ENCODE peak calls at places on chromosomes 5 and 9, in seven cellular contexts. H, O, D, A, G, Y and F are unnamed samples.

GRCh38 chr9:131546336-131547084 is 1.2 kb downstream of the PRRT1B start:
- DNase-seq in H (peak; percentile 71), O (no peak), D (no peak), A (no peak), G (peak; percentile 69), Y (peak; percentile 12), F (peak; percentile 46)

GRCh38 chr9:127124091-127124490 is 1.7 kb upstream of the ANGPTL2 start:
- DNase-seq in H (no peak), O (no peak), D (no peak), A (no peak), G (no peak), Y (no peak), F (no peak)

GRCh38 chr9:6783753-6784152 is 26.0 kb downstream of the KDM4C start:
- DNase-seq in H (no peak), O (no peak), D (no peak), A (no peak), G (no peak), Y (no peak), F (no peak)

GRCh38 chr5:151646334-151646733 is 40.4 kb downstream of the SPARC start:
- DNase-seq in H (no peak), O (no peak), D (no peak), A (peak; percentile 56), G (no peak), Y (no peak), F (no peak)

GRCh38 chr5:17838506-17838905 is 204.2 kb downstream of the TAF11L14 start:
- DNase-seq in H (no peak), O (no peak), D (no peak), A (no peak), G (no peak), Y (no peak), F (no peak)

GRCh38 chr9:136453326-136453725 is 13.7 kb upstream of the INPP5E start:
- DNase-seq in H (no peak), O (no peak), D (no peak), A (no peak), G (no peak), Y (no peak), F (no peak)

GRCh38 chr5:150738862-150739261 is 20.0 kb downstream of the DCTN4 start:
- DNase-seq in H (no peak), O (no peak), D (no peak), A (no peak), G (no peak), Y (no peak), F (no peak)

GRCh38 chr5:43802651-43803050 is 199.7 kb downstream of the NNT start:
- DNase-seq in H (no peak), O (no peak), D (no peak), A (peak; percentile 4), G (no peak), Y (no peak), F (no peak)

GRCh38 chr5:78497573-78498533 is 137.4 kb downstream of the SCAMP1 start:
- DNase-seq in H (no peak), O (no peak), D (peak; percentile 43), A (no peak), G (no peak), Y (no peak), F (no peak)

GRCh38 chr9:893115-893514 is 51.6 kb downstream of the DMRT1 start:
- DNase-seq in H (no peak), O (no peak), D (no peak), A (no peak), G (no peak), Y (no peak), F (no peak)

GRCh38 chr9:23741304-23741800 is 84.7 kb downstream of the ELAVL2 start:
- DNase-seq in H (no peak), O (no peak), D (no peak), A (no peak), G (no peak), Y (no peak), F (no peak)

GRCh38 chr5:135108992-135109391 is 75.0 kb upstream of the PITX1 start:
- DNase-seq in H (no peak), O (no peak), D (no peak), A (no peak), G (no peak), Y (no peak), F (no peak)

GRCh38 chr5:100595152-100595811 is 60.1 kb downstream of the FAM174A start:
- DNase-seq in H (no peak), O (peak; percentile 91), D (no peak), A (peak; percentile 88), G (peak; percentile 47), Y (peak; percentile 97), F (peak; percentile 58)

GRCh38 chr5:134583821-134584220 is 48.8 kb downstream of the SAR1B start:
- DNase-seq in H (no peak), O (no peak), D (no peak), A (no peak), G (no peak), Y (no peak), F (no peak)

GRCh38 chr9:18368206-18368605 is 105.7 kb upstream of the ADAMTSL1 start:
- DNase-seq in H (no peak), O (no peak), D (no peak), A (no peak), G (no peak), Y (peak; percentile 32), F (no peak)

GRCh38 chr5:16897284-16897704 is 38.8 kb downstream of the MYO10 start:
- DNase-seq in H (peak; percentile 71), O (peak; percentile 41), D (no peak), A (no peak), G (peak; percentile 53), Y (peak; percentile 74), F (no peak)

GRCh38 chr5:138495351-138495750 is 30.1 kb downstream of the EGR1 start:
- DNase-seq in H (no peak), O (no peak), D (no peak), A (peak; percentile 51), G (no peak), Y (peak; percentile 33), F (no peak)

GRCh38 chr5:173232499-173233346 is 2.3 kb downstream of the NKX2-5 start:
- DNase-seq in H (no peak), O (no peak), D (peak; percentile 30), A (no peak), G (no peak), Y (no peak), F (no peak)

GRCh38 chr9:123176230-123176629 is 92.2 kb downstream of the STRBP start:
- DNase-seq in H (no peak), O (no peak), D (no peak), A (peak; percentile 60), G (no peak), Y (peak; percentile 47), F (no peak)

GRCh38 chr9:135017916-135018915 is 69.3 kb upstream of the OLFM1 start:
- DNase-seq in H (no peak), O (no peak), D (no peak), A (no peak), G (no peak), Y (no peak), F (no peak)

GRCh38 chr9:26193237-26193636 is 515.0 kb upstream of the TUSC1 start:
- DNase-seq in H (no peak), O (no peak), D (no peak), A (no peak), G (no peak), Y (no peak), F (no peak)

GRCh38 chr5:92911293-92911692 is 669.7 kb downstream of the NR2F1-AS1 start:
- DNase-seq in H (no peak), O (no peak), D (no peak), A (no peak), G (no peak), Y (no peak), F (no peak)

GRCh38 chr5:92917044-92917443 is 664.0 kb downstream of the NR2F1-AS1 start:
- DNase-seq in H (no peak), O (peak; percentile 83), D (no peak), A (no peak), G (no peak), Y (peak; percentile 31), F (no peak)

GRCh38 chr5:92911851-92912250 is 669.2 kb downstream of the NR2F1-AS1 start:
- DNase-seq in H (no peak), O (no peak), D (no peak), A (no peak), G (no peak), Y (no peak), F (no peak)

GRCh38 chr5:92912280-92912679 is 668.7 kb downstream of the NR2F1-AS1 start:
- DNase-seq in H (no peak), O (no peak), D (no peak), A (no peak), G (no peak), Y (no peak), F (no peak)

DNA sequence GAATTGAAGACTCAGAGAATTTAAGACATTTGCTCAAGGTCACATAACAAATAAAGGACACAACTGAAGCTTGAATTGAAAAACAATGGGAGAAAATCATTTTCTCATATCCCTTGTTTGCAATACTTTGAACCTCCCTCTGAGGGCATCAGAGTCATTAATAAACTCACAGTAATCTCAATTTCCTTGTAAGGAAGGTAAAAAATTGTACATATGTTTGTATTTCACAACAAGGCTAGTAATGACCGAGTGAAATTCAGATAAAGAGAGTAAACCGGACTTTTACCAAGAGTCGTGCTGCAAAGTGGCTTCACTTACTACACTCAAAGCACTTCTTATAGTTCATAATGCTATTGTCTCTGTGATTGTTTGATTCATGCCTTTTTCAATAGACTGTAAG is 665.0 kb downstream of the NR2F1-AS1 start:
- DNase-seq in H (no peak), O (peak; percentile 81), D (no peak), A (peak; percentile 6), G (no peak), Y (peak; percentile 44), F (no peak)
- TF ChIP-seq CTCF in H (no peak), O (peak; percentile 39), D (no peak), A (peak; percentile 17), G (no peak), Y (peak; percentile 44), F (no peak)

GRCh38 chr9:89603629-89604462 is 966 bp upstream of the GADD45G start:
- DNase-seq in H (peak; percentile 78), O (peak; percentile 38), D (peak; percentile 60), A (peak; percentile 39), G (peak; percentile 35), Y (peak; percentile 11), F (peak; percentile 67)

GRCh38 chr9:89602978-89603628 is 1.7 kb upstream of the GADD45G start:
- DNase-seq in H (peak; percentile 89), O (peak; percentile 88), D (peak; percentile 86), A (peak; percentile 72), G (peak; percentile 86), Y (peak; percentile 67), F (peak; percentile 88)

GRCh38 chr9:89606049-89606481 is 1.3 kb downstream of the GADD45G start:
- DNase-seq in H (peak; percentile 62), O (peak; percentile 77), D (peak; percentile 49), A (peak; percentile 77), G (peak; percentile 89), Y (peak; percentile 61), F (peak; percentile 74)

GRCh38 chr9:89605181-89606048 is 603 bp downstream of the GADD45G start:
- DNase-seq in H (peak; percentile 38), O (peak; percentile 39), D (peak; percentile 68), A (peak; percentile 33), G (peak; percentile 31), Y (peak; percentile 19), F (peak; percentile 41)

GRCh38 chr9:89604463-89605180 is at the start of gene GADD45G:
- DNase-seq in H (peak; percentile 83), O (peak; percentile 86), D (peak; percentile 88), A (peak; percentile 73), G (peak; percentile 82), Y (peak; percentile 61), F (peak; percentile 50)
- TF ChIP-seq CTCF in H (no peak), O (no peak), D (no peak), A (no peak), G (no peak), Y (no peak), F (no peak)

GRCh38 chr5:142206801-142207200 is 98.2 kb downstream of the NDFIP1 start:
- DNase-seq in H (no peak), O (no peak), D (no peak), A (no peak), G (no peak), Y (no peak), F (no peak)
- TF ChIP-seq CTCF in H (no peak), O (no peak), D (no peak), A (peak; percentile 32), G (peak; percentile 45), Y (no peak), F (no peak)

GRCh38 chr9:3848445-3849114 is 322.8 kb upstream of the RFX3 start:
- DNase-seq in H (peak; percentile 30), O (peak; percentile 24), D (no peak), A (peak; percentile 57), G (peak; percentile 46), Y (peak; percentile 34), F (peak; percentile 46)
- TF ChIP-seq CTCF in H (no peak), O (no peak), D (no peak), A (peak; percentile 13), G (no peak), Y (no peak), F (no peak)